ENCODE peak calls at places on chromosomes 13 and 19, in six cellular contexts. W is upper lobe of left lung, N is uterus, J is IMR-90, S is NB4, G is adrenal gland. X is an unnamed sample.

GRCh38 chr13:113155201-113155600 is 3.2 kb upstream of the PROZ start:
- DNase-seq in W (no peak), N (no peak), J (no peak), S (peak; percentile 42), G (no peak), X (no peak)

GRCh38 chr19:13796301-13797057 is 1.2 kb downstream of the ZSWIM4 start:
- DNase-seq in W (no peak), N (peak; percentile 81), J (peak; percentile 98), S (peak; percentile 35), G (peak; percentile 91), X (peak; percentile 61)

GRCh38 chr13:21676611-21677021 is 5.7 kb downstream of the FGF9 start:
- DNase-seq in W (no peak), N (no peak), J (no peak), S (peak; percentile 39), G (no peak), X (no peak)

GRCh38 chr19:44055870-44056269 is 4.0 kb downstream of the ZNF223 start:
- DNase-seq in W (no peak), N (no peak), J (no peak), S (no peak), G (no peak), X (no peak)

GRCh38 chr19:2527716-2528115 is 51.8 kb downstream of the GADD45B start:
- DNase-seq in W (no peak), N (no peak), J (no peak), S (no peak), G (no peak), X (no peak)

GRCh38 chr13:112943309-112944125 is 25.5 kb upstream of the MCF2L start:
- DNase-seq in W (peak; percentile 91), N (peak; percentile 21), J (peak; percentile 4), S (peak; percentile 56), G (peak; percentile 50), X (peak; percentile 26)

GRCh38 chr13:99339736-99340392 is 32.7 kb upstream of the GPR183 start:
- DNase-seq in W (no peak), N (no peak), J (peak; percentile 72), S (no peak), G (no peak), X (no peak)

GRCh38 chr19:21210037-21210621 is 68.3 kb downstream of the ZNF431 start:
- DNase-seq in W (no peak), N (no peak), J (no peak), S (no peak), G (no peak), X (no peak)

GRCh38 chr13:59494560-59494970 is 669.2 kb downstream of the DIAPH3 start:
- DNase-seq in W (no peak), N (no peak), J (peak; percentile 81), S (no peak), G (peak; percentile 25), X (no peak)

GRCh38 chr13:113836917-113837553 is 26.8 kb downstream of the GAS6 start:
- DNase-seq in W (no peak), N (peak; percentile 79), J (peak; percentile 85), S (peak; percentile 45), G (peak; percentile 77), X (peak; percentile 65)

GRCh38 chr13:32496574-32497160 is 41.9 kb downstream of the N4BP2L2 start:
- DNase-seq in W (no peak), N (no peak), J (no peak), S (no peak), G (no peak), X (no peak)

GRCh38 chr13:74026753-74027152 is 107.5 kb downstream of the KLF12 start:
- DNase-seq in W (no peak), N (no peak), J (peak; percentile 37), S (no peak), G (no peak), X (no peak)

GRCh38 chr19:48784527-48784926 is 26.3 kb downstream of the BCAT2 start:
- DNase-seq in W (no peak), N (no peak), J (no peak), S (no peak), G (no peak), X (no peak)

GRCh38 chr13:104525467-104525866 is 1459.2 kb upstream of the SLC10A2 start:
- DNase-seq in W (peak; percentile 1), N (no peak), J (no peak), S (no peak), G (no peak), X (no peak)

DNA sequence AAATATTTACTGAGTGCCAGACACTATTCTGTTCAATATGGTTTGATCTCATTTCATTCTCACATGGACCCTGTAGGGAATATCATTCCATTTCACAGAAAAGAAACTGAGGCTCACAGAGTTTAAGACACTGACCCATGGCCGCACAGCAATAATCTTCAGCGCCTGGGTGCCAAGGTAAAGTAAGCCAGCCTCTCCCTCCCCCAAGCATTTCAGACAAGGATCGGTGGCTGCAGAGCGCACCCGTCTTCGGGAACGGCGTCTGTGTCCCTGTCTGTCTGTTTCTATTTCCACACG is 4.3 kb upstream of the PDE4A start:
- DNase-seq in W (no peak), N (no peak), J (no peak), S (no peak), G (no peak), X (no peak)
- TF ChIP-seq POLR2A in W (no peak), N (no peak), J (no peak), S (no peak), G (no peak), X (no peak)

DNA sequence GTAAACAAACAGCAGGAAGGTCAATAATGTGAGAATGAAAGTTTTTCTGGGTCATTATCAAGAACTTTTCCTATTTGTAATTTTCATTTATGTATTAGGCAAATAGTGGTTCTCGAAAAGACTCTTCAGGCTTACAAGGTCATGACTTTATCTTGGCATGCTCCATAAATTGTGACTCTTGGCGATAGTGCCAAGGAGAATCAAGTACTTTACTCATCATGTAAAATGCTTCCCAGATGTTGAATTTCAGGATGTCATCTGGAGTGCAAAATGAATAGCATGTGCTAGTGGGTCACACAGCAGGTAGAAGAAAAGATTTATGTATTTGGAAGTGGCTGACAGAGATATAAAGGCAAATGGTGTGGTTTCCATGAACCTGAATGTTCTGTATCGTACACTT is 1492.7 kb upstream of the PCDH20 start:
- DNase-seq in W (no peak), N (no peak), J (no peak), S (no peak), G (no peak), X (no peak)
- TF ChIP-seq POLR2A in W (no peak), N (no peak), J (no peak), S (no peak), G (no peak), X (no peak)

GRCh38 chr19:42081584-42082258 is 5.8 kb downstream of the ZNF574 start:
- DNase-seq in W (no peak), N (no peak), J (peak; percentile 65), S (peak; percentile 45), G (no peak), X (no peak)
- TF ChIP-seq POLR2A in W (no peak), N (no peak), J (no peak), S (no peak), G (no peak), X (no peak)

DNA sequence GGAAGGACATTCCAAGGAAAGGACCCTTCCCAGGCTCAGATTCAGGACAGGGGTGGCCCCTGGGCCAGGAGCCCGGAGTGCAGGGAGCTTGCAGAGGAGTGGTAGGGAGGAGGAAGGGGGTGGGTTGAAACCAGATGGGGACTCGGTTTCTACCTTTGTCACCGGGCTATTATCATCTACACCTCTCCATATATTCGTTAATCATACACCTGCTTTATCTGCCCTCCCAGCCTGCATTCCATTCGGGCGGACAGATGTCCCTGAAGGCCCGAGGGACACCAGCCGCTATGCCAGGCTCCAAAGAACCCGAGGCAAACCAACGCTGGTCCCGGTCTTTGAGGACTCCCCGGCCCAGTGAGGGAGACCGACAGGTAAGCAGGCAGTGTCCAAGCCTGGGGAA is 15.5 kb upstream of the MYH14 start:
- DNase-seq in W (no peak), N (no peak), J (no peak), S (no peak), G (no peak), X (no peak)
- TF ChIP-seq POLR2A in W (no peak), N (no peak), J (no peak), S (no peak), G (no peak), X (no peak)